ENCODE peak calls at places on chromosomes 11 and 22, in six cellular contexts. N is IMR-90, W is neuronal stem cell, P is H9, B is mesenchymal stem cell, M is trophoblast cell. J is an unnamed sample.
A peak's percentile ranks its signal among the peaks of the same experiment; 100 is the strongest.

GRCh38 chr11:403021-403760 is 9.2 kb downstream of the PKP3 start:
- DNase-seq in N (no peak), W (no peak), P (no peak), B (no peak), M (no peak), J (no peak)

GRCh38 chr22:32926600-32926999 is 125.1 kb downstream of the TIMP3 start:
- DNase-seq in N (peak; percentile 34), W (no peak), P (peak; percentile 48), B (peak; percentile 51), M (peak; percentile 8), J (no peak)

GRCh38 chr11:115459563-115459962 is 44.7 kb downstream of the CADM1 start:
- DNase-seq in N (peak; percentile 78), W (no peak), P (no peak), B (no peak), M (no peak), J (no peak)

GRCh38 chr22:47837703-47838102 is 1075.3 kb downstream of the TBC1D22A start:
- DNase-seq in N (no peak), W (no peak), P (peak; percentile 57), B (no peak), M (no peak), J (peak; percentile 57)

GRCh38 chr22:41576877-41577276 is 12.8 kb downstream of the PMM1 start:
- DNase-seq in N (peak; percentile 52), W (peak; percentile 39), P (peak; percentile 89), B (peak; percentile 67), M (peak; percentile 52), J (no peak)

GRCh38 chr22:46735747-46736608 is 2.1 kb downstream of the CERK start:
- DNase-seq in N (no peak), W (no peak), P (peak; percentile 50), B (peak; percentile 7), M (no peak), J (no peak)

GRCh38 chr11:20158597-20159257 is 1.5 kb downstream of the DBX1 start:
- DNase-seq in N (peak; percentile 50), W (peak; percentile 88), P (peak; percentile 84), B (peak; percentile 73), M (peak; percentile 46), J (peak; percentile 84)

GRCh38 chr11:134341805-134342571 is 10.2 kb downstream of the GLB1L2 start:
- DNase-seq in N (no peak), W (no peak), P (no peak), B (no peak), M (no peak), J (no peak)

GRCh38 chr11:79400717-79401330 is 40.0 kb downstream of the TENM4 start:
- DNase-seq in N (peak; percentile 25), W (peak; percentile 17), P (peak; percentile 68), B (peak; percentile 24), M (no peak), J (no peak)

GRCh38 chr22:39446239-39446721 is 10.5 kb upstream of the MGAT3 start:
- DNase-seq in N (no peak), W (no peak), P (peak; percentile 74), B (no peak), M (peak; percentile 24), J (no peak)

GRCh38 chr11:129224538-129224937 is 32.4 kb upstream of the ARHGAP32 start:
- DNase-seq in N (no peak), W (no peak), P (no peak), B (no peak), M (no peak), J (no peak)

GRCh38 chr11:59729884-59730283 is 16.2 kb upstream of the OR10V1 start:
- DNase-seq in N (no peak), W (no peak), P (no peak), B (no peak), M (no peak), J (no peak)

GRCh38 chr11:7924526-7924925 is 6.5 kb downstream of the OR10A6 start:
- DNase-seq in N (peak; percentile 70), W (no peak), P (no peak), B (no peak), M (no peak), J (no peak)

GRCh38 chr11:9825315-9825714 is 161.4 kb downstream of the SWAP70 start:
- DNase-seq in N (peak; percentile 38), W (no peak), P (no peak), B (peak; percentile 63), M (peak; percentile 47), J (no peak)

GRCh38 chr22:24727218-24727851 is 47.2 kb downstream of the PIWIL3 start:
- DNase-seq in N (peak; percentile 94), W (no peak), P (no peak), B (peak; percentile 77), M (no peak), J (no peak)

GRCh38 chr11:29623144-29623722 is 393.6 kb downstream of the KCNA4 start:
- DNase-seq in N (no peak), W (peak; percentile 50), P (peak; percentile 71), B (no peak), M (no peak), J (peak; percentile 61)

GRCh38 chr11:61757213-61757862 is 4.9 kb downstream of the MYRF start:
- DNase-seq in N (no peak), W (no peak), P (no peak), B (no peak), M (no peak), J (no peak)

DNA sequence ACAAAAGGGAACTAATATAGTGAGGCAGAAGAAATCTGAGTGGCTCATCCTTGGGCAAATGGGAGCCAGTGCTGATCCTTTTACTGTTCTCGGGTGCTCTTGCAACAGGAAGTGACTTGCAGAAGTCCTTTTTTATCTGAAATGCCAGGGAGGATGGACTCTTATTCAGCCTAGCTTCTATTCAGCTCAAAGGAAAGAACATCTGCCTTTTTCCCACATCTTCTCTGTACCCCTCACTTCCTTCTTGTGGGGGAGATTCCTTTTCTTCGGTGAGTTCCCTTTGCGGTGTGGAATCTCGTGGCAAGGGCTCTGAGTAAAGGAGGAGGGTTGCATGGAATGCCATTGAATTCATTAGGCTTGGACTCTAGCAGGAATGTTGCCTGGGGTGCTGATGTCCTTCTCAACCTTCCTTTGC is 76.2 kb downstream of the ZBTB16 start:
- DNase-seq in N (no peak), W (no peak), P (peak; percentile 33), B (peak; percentile 82), M (peak; percentile 84), J (no peak)
- H3K18ac ChIP-seq in N (no peak overlapping the region), W (no peak overlapping the region), P (no peak overlapping the region), B (peak overlapping the region; percentile 16), M (no peak overlapping the region), J (no peak overlapping the region)

GRCh38 chr11:34924714-34925113 is 8.3 kb downstream of the PDHX start:
- DNase-seq in N (no peak), W (no peak), P (no peak), B (no peak), M (no peak), J (no peak)
- H3K4me1 ChIP-seq in N (peaks cover 14% of the 10 kb centered on the region), W (no peaks in the 10 kb centered on the region), P (no peaks in the 10 kb centered on the region), B (no peaks in the 10 kb centered on the region), M (no peaks in the 10 kb centered on the region), J (no peaks in the 10 kb centered on the region)

GRCh38 chr11:63681208-63682044 is at the start of gene RTN3:
- DNase-seq in N (peak; percentile 98), W (peak; percentile 98), P (peak; percentile 99), B (peak; percentile 98), M (peak; percentile 99), J (peak; percentile 99)

GRCh38 chr11:63683133-63683991 is 2.1 kb downstream of the RTN3 start:
- DNase-seq in N (peak; percentile 53), W (no peak), P (no peak), B (no peak), M (no peak), J (no peak)

GRCh38 chr11:63687845-63688244 is 6.5 kb downstream of the RTN3 start:
- DNase-seq in N (no peak), W (no peak), P (no peak), B (no peak), M (no peak), J (no peak)

GRCh38 chr11:63682045-63682915 is 980 bp downstream of the RTN3 start:
- DNase-seq in N (no peak), W (peak; percentile 24), P (peak; percentile 44), B (peak; percentile 60), M (peak; percentile 42), J (no peak)

GRCh38 chr11:63686912-63687311 is 5.6 kb downstream of the RTN3 start:
- DNase-seq in N (no peak), W (no peak), P (no peak), B (no peak), M (no peak), J (no peak)
- H4K91ac ChIP-seq in N (no peak overlapping the region), W (no peak overlapping the region), P (no peak overlapping the region), B (no peak overlapping the region), M (no peak overlapping the region), J (no peak overlapping the region)

GRCh38 chr11:125170406-125171031 is 6.0 kb downstream of the PKNOX2 start:
- DNase-seq in N (peak; percentile 92), W (no peak), P (no peak), B (peak; percentile 57), M (no peak), J (no peak)

GRCh38 chr11:125171974-125172373 is 7.4 kb downstream of the PKNOX2 start:
- DNase-seq in N (no peak), W (no peak), P (no peak), B (no peak), M (no peak), J (no peak)

GRCh38 chr11:125168875-125169537 is 4.5 kb downstream of the PKNOX2 start:
- DNase-seq in N (peak; percentile 31), W (no peak), P (no peak), B (peak; percentile 79), M (no peak), J (no peak)

GRCh38 chr11:125167954-125168821 is 3.6 kb downstream of the PKNOX2 start:
- DNase-seq in N (peak; percentile 88), W (no peak), P (no peak), B (peak; percentile 86), M (no peak), J (no peak)

GRCh38 chr11:125170001-125170405 is 5.5 kb downstream of the PKNOX2 start:
- DNase-seq in N (peak; percentile 19), W (no peak), P (no peak), B (no peak), M (no peak), J (no peak)
- H3K18ac ChIP-seq in N (peak overlapping the region; percentile 56), W (peak overlapping the region; percentile 61), P (no peak overlapping the region), B (peak overlapping the region; percentile 67), M (no peak overlapping the region), J (peak overlapping the region; percentile 17)

GRCh38 chr11:131002145-131002544 is 85.9 kb upstream of the SNX19 start:
- DNase-seq in N (no peak), W (no peak), P (no peak), B (no peak), M (no peak), J (no peak)
- H3K4me1 ChIP-seq in N (peaks cover 6% of the 10 kb centered on the region), W (no peaks in the 10 kb centered on the region), P (no peaks in the 10 kb centered on the region), B (no peaks in the 10 kb centered on the region), M (no peaks in the 10 kb centered on the region), J (no peaks in the 10 kb centered on the region)